ENCODE peak calls at places on chromosomes 1 and 21, in ten cellular contexts. P, M, A, W, S, H, X, Z, F and D are unnamed samples.

GRCh38 chr1:116764466-116764896 is 10.3 kb downstream of the CD2 start:
- DNase-seq in P (no peak), M (no peak), A (no peak), W (no peak), S (no peak), H (no peak), X (no peak), Z (no peak), F (no peak), D (no peak)

GRCh38 chr1:4210043-4210442 is 310.0 kb upstream of the C1orf174 start:
- DNase-seq in P (no peak), M (no peak), A (no peak), W (no peak), S (no peak), H (peak; percentile 0), X (no peak), Z (no peak), F (no peak), D (no peak)

GRCh38 chr1:46606255-46606965 is 2.3 kb upstream of the MKNK1 start:
- DNase-seq in P (no peak), M (no peak), A (no peak), W (peak; percentile 35), S (no peak), H (no peak), X (no peak), Z (no peak), F (no peak), D (no peak)

GRCh38 chr1:60265560-60266535 is 192.3 kb upstream of the C1orf87 start:
- DNase-seq in P (no peak), M (no peak), A (no peak), W (no peak), S (no peak), H (peak; percentile 40), X (no peak), Z (no peak), F (no peak), D (no peak)

GRCh38 chr21:39033878-39034589 is 149.2 kb downstream of the PSMG1 start:
- DNase-seq in P (no peak), M (peak; percentile 88), A (no peak), W (no peak), S (no peak), H (no peak), X (peak; percentile 87), Z (peak; percentile 82), F (peak; percentile 68), D (no peak)

GRCh38 chr21:46442938-46443337 is 15.8 kb upstream of the DIP2A start:
- DNase-seq in P (no peak), M (no peak), A (peak; percentile 43), W (no peak), S (no peak), H (no peak), X (no peak), Z (peak; percentile 29), F (no peak), D (no peak)

GRCh38 chr1:214549604-214550338 is 1.6 kb downstream of the PTPN14 start:
- DNase-seq in P (no peak), M (no peak), A (no peak), W (no peak), S (no peak), H (peak; percentile 43), X (no peak), Z (no peak), F (no peak), D (no peak)

GRCh38 chr1:161020573-161021167 is at the start of gene F11R:
- DNase-seq in P (peak; percentile 67), M (peak; percentile 77), A (no peak), W (peak; percentile 67), S (peak; percentile 61), H (peak; percentile 29), X (peak; percentile 87), Z (peak; percentile 79), F (no peak), D (no peak)

GRCh38 chr1:186183219-186183618 is 191.8 kb downstream of the TPR start:
- DNase-seq in P (no peak), M (no peak), A (no peak), W (no peak), S (no peak), H (peak; percentile 53), X (no peak), Z (no peak), F (no peak), D (no peak)

GRCh38 chr1:156661932-156662587 is 15.1 kb downstream of the NES start:
- DNase-seq in P (no peak), M (no peak), A (no peak), W (no peak), S (no peak), H (no peak), X (no peak), Z (no peak), F (no peak), D (no peak)

GRCh38 chr1:160651428-160652064 is 4.7 kb upstream of the SLAMF1 start:
- DNase-seq in P (no peak), M (no peak), A (no peak), W (no peak), S (no peak), H (no peak), X (no peak), Z (no peak), F (no peak), D (no peak)

GRCh38 chr1:208239518-208240381 is 4.4 kb downstream of the PLXNA2 start:
- DNase-seq in P (no peak), M (peak; percentile 75), A (no peak), W (no peak), S (no peak), H (no peak), X (no peak), Z (no peak), F (peak; percentile 10), D (no peak)

GRCh38 chr1:6177681-6178380 is 2.3 kb downstream of the CHD5 start:
- DNase-seq in P (peak; percentile 37), M (no peak), A (no peak), W (no peak), S (no peak), H (peak; percentile 11), X (no peak), Z (no peak), F (no peak), D (no peak)

GRCh38 chr1:201184734-201185453 is 5.7 kb upstream of the IGFN1 start:
- DNase-seq in P (no peak), M (peak; percentile 18), A (no peak), W (peak; percentile 20), S (peak; percentile 46), H (peak; percentile 91), X (no peak), Z (no peak), F (no peak), D (no peak)

GRCh38 chr1:12407050-12407961 is 177.5 kb downstream of the VPS13D start:
- DNase-seq in P (no peak), M (no peak), A (no peak), W (no peak), S (no peak), H (peak; percentile 60), X (no peak), Z (no peak), F (no peak), D (no peak)

GRCh38 chr1:205662135-205662725 is 18.1 kb downstream of the SLC45A3 start:
- DNase-seq in P (no peak), M (no peak), A (no peak), W (no peak), S (no peak), H (no peak), X (no peak), Z (no peak), F (no peak), D (no peak)

GRCh38 chr1:82160903-82161302 is 360.2 kb downstream of the ADGRL2 start:
- DNase-seq in P (no peak), M (no peak), A (no peak), W (no peak), S (no peak), H (peak; percentile 12), X (no peak), Z (no peak), F (no peak), D (no peak)

GRCh38 chr1:25676488-25676887 is 59.9 kb downstream of the MAN1C1 start:
- DNase-seq in P (no peak), M (no peak), A (no peak), W (peak; percentile 45), S (no peak), H (no peak), X (peak; percentile 60), Z (no peak), F (no peak), D (no peak)

GRCh38 chr1:52098139-52098871 is 42.2 kb downstream of the BTF3L4 start:
- DNase-seq in P (no peak), M (no peak), A (no peak), W (no peak), S (no peak), H (no peak), X (no peak), Z (no peak), F (no peak), D (no peak)

GRCh38 chr1:5225687-5226389 is 571.4 kb downstream of the AJAP1 start:
- DNase-seq in P (no peak), M (no peak), A (no peak), W (no peak), S (no peak), H (no peak), X (no peak), Z (no peak), F (no peak), D (no peak)

GRCh38 chr1:244837597-244838258 is 2.3 kb downstream of the COX20 start:
- DNase-seq in P (no peak), M (no peak), A (no peak), W (no peak), S (no peak), H (no peak), X (no peak), Z (no peak), F (no peak), D (no peak)

GRCh38 chr1:36476945-36477344 is 5.8 kb downstream of the CSF3R start:
- DNase-seq in P (no peak), M (no peak), A (no peak), W (no peak), S (no peak), H (no peak), X (no peak), Z (no peak), F (no peak), D (no peak)

GRCh38 chr1:200242379-200243041 is 167.3 kb downstream of the ZNF281 start:
- DNase-seq in P (no peak), M (peak; percentile 7), A (no peak), W (peak; percentile 46), S (no peak), H (no peak), X (no peak), Z (no peak), F (no peak), D (no peak)

GRCh38 chr1:243316366-243316989 is 60.6 kb downstream of the SDCCAG8 start:
- DNase-seq in P (no peak), M (no peak), A (no peak), W (no peak), S (peak; percentile 39), H (no peak), X (no peak), Z (no peak), F (no peak), D (peak; percentile 62)

GRCh38 chr1:202063093-202063492 is 52.7 kb downstream of the ELF3 start:
- DNase-seq in P (no peak), M (no peak), A (no peak), W (no peak), S (no peak), H (peak; percentile 10), X (no peak), Z (no peak), F (no peak), D (no peak)

GRCh38 chr1:18100493-18101063 is 7.0 kb upstream of the IGSF21 start:
- DNase-seq in P (peak; percentile 65), M (peak; percentile 81), A (peak; percentile 89), W (peak; percentile 72), S (peak; percentile 77), H (peak; percentile 91), X (no peak), Z (no peak), F (peak; percentile 72), D (peak; percentile 82)

GRCh38 chr1:175599212-175599681 is 144.1 kb downstream of the TNR start:
- DNase-seq in P (peak; percentile 58), M (peak; percentile 16), A (no peak), W (no peak), S (peak; percentile 64), H (no peak), X (no peak), Z (no peak), F (no peak), D (no peak)

GRCh38 chr1:9128161-9128519 is 762 bp downstream of the GPR157 start:
- DNase-seq in P (no peak), M (peak; percentile 64), A (peak; percentile 83), W (no peak), S (no peak), H (peak; percentile 53), X (peak; percentile 83), Z (peak; percentile 76), F (peak; percentile 81), D (no peak)